ENCODE peak calls at places on chromosomes 12 and 14, in eight cellular contexts. P is NCI-H1930; L is GM13977; Q is transverse colon; R is T follicular helper cell; B is stimulated activated CD4-positive, alpha-beta T cell treated with anti-CD3 and anti-CD28 coated beads, Interleukin-15, amount 100 ng/mL, for 24 hours; O is MCF 10A; E is G401. Z is an unnamed sample.

GRCh38 chr14:106846218-106846617 is 1319.8 kb downstream of the TMEM121 start:
- DNase-seq in P (no peak), L (no peak), Q (no peak), R (no peak), B (no peak), O (no peak), E (no peak), Z (no peak)

GRCh38 chr14:52111583-52111982 is 42.7 kb upstream of the NID2 start:
- DNase-seq in P (no peak), L (no peak), Q (no peak), R (no peak), B (no peak), O (peak), E (no peak), Z (peak)

GRCh38 chr14:93133476-93133875 is 17.8 kb upstream of the ITPK1 start:
- DNase-seq in P (no peak), L (no peak), Q (no peak), R (no peak), B (no peak), O (peak), E (no peak), Z (no peak)

GRCh38 chr12:64780220-64780530 is 21.0 kb upstream of the GNS start:
- DNase-seq in P (no peak), L (no peak), Q (no peak), R (no peak), B (no peak), O (no peak), E (no peak), Z (no peak)

GRCh38 chr12:13135336-13136178 is 32.1 kb upstream of the GSG1 start:
- DNase-seq in P (no peak), L (no peak), Q (no peak), R (no peak), B (no peak), O (peak), E (peak), Z (peak)

GRCh38 chr12:62758216-62758615 is 176.7 kb downstream of the PPM1H start:
- DNase-seq in P (no peak), L (no peak), Q (no peak), R (no peak), B (no peak), O (no peak), E (no peak), Z (peak)

GRCh38 chr12:112945515-112945914 is 7.2 kb downstream of the OAS3 start:
- DNase-seq in P (no peak), L (no peak), Q (no peak), R (no peak), B (no peak), O (no peak), E (no peak), Z (no peak)

GRCh38 chr12:2879853-2880252 is 2.8 kb downstream of the RHNO1 start:
- DNase-seq in P (no peak), L (no peak), Q (no peak), R (no peak), B (no peak), O (no peak), E (no peak), Z (no peak)

GRCh38 chr12:64120568-64120967 is 101.5 kb downstream of the KICS2 start:
- DNase-seq in P (no peak), L (no peak), Q (no peak), R (no peak), B (no peak), O (peak), E (no peak), Z (no peak)

GRCh38 chr14:45698462-45699134 is 445.6 kb upstream of the MIS18BP1 start:
- DNase-seq in P (no peak), L (no peak), Q (peak), R (no peak), B (no peak), O (peak), E (no peak), Z (no peak)

GRCh38 chr14:76678244-76678643 is 83.0 kb upstream of the VASH1 start:
- DNase-seq in P (no peak), L (no peak), Q (no peak), R (no peak), B (no peak), O (no peak), E (no peak), Z (no peak)

GRCh38 chr12:47155457-47156166 is 75.9 kb upstream of the AMIGO2 start:
- DNase-seq in P (no peak), L (no peak), Q (no peak), R (no peak), B (no peak), O (no peak), E (no peak), Z (peak)

GRCh38 chr12:56387152-56387551 is 24.5 kb upstream of the APOF start:
- DNase-seq in P (no peak), L (no peak), Q (no peak), R (no peak), B (no peak), O (no peak), E (no peak), Z (peak)

GRCh38 chr14:70809238-70810214 is at the start of gene MAP3K9:
- DNase-seq in P (peak), L (peak), Q (peak), R (peak), B (peak), O (peak), E (peak), Z (peak)

GRCh38 chr12:85659754-85660530 is 176.3 kb downstream of the RASSF9 start:
- DNase-seq in P (no peak), L (no peak), Q (no peak), R (no peak), B (no peak), O (no peak), E (no peak), Z (no peak)

Z was measured in fibroblast of lung.